ENCODE peak calls at places on chromosomes 6 and 20, in seven cellular contexts. One of them, this sample, is unnamed.

GRCh38 chr20:6269163-6269873 is 146.5 kb upstream of the FERMT1 start:
- DNase-seq in MV-4-11: peak; percentile 78
- DNase-seq in NCI-H510A: no peak
- DNase-seq in astrocyte of the spinal cord: no peak
- DNase-seq in ACHN: no peak
- DNase-seq in GM23338: peak; percentile 30
- DNase-seq in activated naive CD4-positive, alpha-beta T cell: no peak
- DNase-seq in this sample: no peak

GRCh38 chr6:79687759-79688158 is 56.6 kb downstream of the SH3BGRL2 start:
- DNase-seq in astrocyte of the spinal cord: no peak
- DNase-seq in GM23338: no peak
- DNase-seq in ACHN: no peak
- DNase-seq in NCI-H510A: no peak
- DNase-seq in MV-4-11: no peak
- DNase-seq in activated naive CD4-positive, alpha-beta T cell: no peak
- DNase-seq in this sample: no peak

GRCh38 chr20:24584538-24585356 is 115.3 kb downstream of the SYNDIG1 start:
- DNase-seq in GM23338: no peak
- DNase-seq in MV-4-11: no peak
- DNase-seq in NCI-H510A: no peak
- DNase-seq in ACHN: no peak
- DNase-seq in astrocyte of the spinal cord: peak; percentile 83
- DNase-seq in activated naive CD4-positive, alpha-beta T cell: no peak
- DNase-seq in this sample: no peak

GRCh38 chr6:160160929-160161646 is 39.5 kb downstream of the SLC22A1 start:
- DNase-seq in MV-4-11: no peak
- DNase-seq in NCI-H510A: no peak
- DNase-seq in GM23338: no peak
- DNase-seq in ACHN: no peak
- DNase-seq in activated naive CD4-positive, alpha-beta T cell: no peak
- DNase-seq in astrocyte of the spinal cord: no peak
- DNase-seq in this sample: no peak

GRCh38 chr6:1310628-1311399 is 1.1 kb upstream of the FOXQ1 start:
- DNase-seq in ACHN: no peak
- DNase-seq in MV-4-11: no peak
- DNase-seq in activated naive CD4-positive, alpha-beta T cell: no peak
- DNase-seq in NCI-H510A: no peak
- DNase-seq in GM23338: peak; percentile 66
- DNase-seq in astrocyte of the spinal cord: no peak
- DNase-seq in this sample: no peak

GRCh38 chr6:98039876-98040605 is 757.0 kb upstream of the MMS22L start:
- DNase-seq in NCI-H510A: no peak
- DNase-seq in ACHN: peak; percentile 16
- DNase-seq in MV-4-11: no peak
- DNase-seq in GM23338: peak; percentile 93
- DNase-seq in activated naive CD4-positive, alpha-beta T cell: no peak
- DNase-seq in astrocyte of the spinal cord: peak; percentile 23
- DNase-seq in this sample: no peak

GRCh38 chr20:37725165-37725564 is 31.3 kb downstream of the CTNNBL1 start:
- DNase-seq in astrocyte of the spinal cord: no peak
- DNase-seq in activated naive CD4-positive, alpha-beta T cell: no peak
- DNase-seq in GM23338: no peak
- DNase-seq in NCI-H510A: no peak
- DNase-seq in MV-4-11: no peak
- DNase-seq in ACHN: no peak
- DNase-seq in this sample: no peak

GRCh38 chr6:156396791-156397418 is 380.3 kb upstream of the ARID1B start:
- DNase-seq in NCI-H510A: no peak
- DNase-seq in MV-4-11: no peak
- DNase-seq in ACHN: no peak
- DNase-seq in GM23338: peak; percentile 63
- DNase-seq in activated naive CD4-positive, alpha-beta T cell: no peak
- DNase-seq in astrocyte of the spinal cord: no peak
- DNase-seq in this sample: no peak

GRCh38 chr20:63124092-63124781 is 91.7 kb downstream of the YTHDF1 start:
- DNase-seq in MV-4-11: no peak
- DNase-seq in GM23338: no peak
- DNase-seq in astrocyte of the spinal cord: no peak
- DNase-seq in ACHN: no peak
- DNase-seq in activated naive CD4-positive, alpha-beta T cell: no peak
- DNase-seq in NCI-H510A: no peak
- DNase-seq in this sample: no peak

GRCh38 chr6:6686748-6687601 is 98.5 kb downstream of the LY86 start:
- DNase-seq in astrocyte of the spinal cord: peak; percentile 53
- DNase-seq in activated naive CD4-positive, alpha-beta T cell: no peak
- DNase-seq in GM23338: peak; percentile 98
- DNase-seq in ACHN: peak; percentile 97
- DNase-seq in MV-4-11: peak; percentile 64
- DNase-seq in NCI-H510A: peak; percentile 95
- DNase-seq in this sample: peak; percentile 76

GRCh38 chr6:279630-280029 is 12.7 kb upstream of the DUSP22 start:
- DNase-seq in NCI-H510A: no peak
- DNase-seq in astrocyte of the spinal cord: no peak
- DNase-seq in GM23338: no peak
- DNase-seq in activated naive CD4-positive, alpha-beta T cell: no peak
- DNase-seq in MV-4-11: no peak
- DNase-seq in ACHN: no peak
- DNase-seq in this sample: no peak